ENCODE peak calls at places on chromosomes 5 and 9, in seven cellular contexts. X is IMR-90, C is mesendoderm, T is trophoblast cell, H is H1, J is H9, N is mesenchymal stem cell. F is an unnamed sample.

GRCh38 chr5:174383196-174384178 is 338.0 kb downstream of the NSG2 start:
- DNase-seq in C (peak), J (no peak), N (peak), T (peak), H (no peak), X (peak), F (no peak)

GRCh38 chr5:151186538-151186937 is 29.0 kb upstream of the ANXA6 start:
- DNase-seq in T (no peak), C (no peak), J (no peak), X (no peak), H (no peak), N (no peak), F (no peak)

GRCh38 chr5:68547621-68548020 is 332.1 kb downstream of the PIK3R1 start:
- DNase-seq in X (peak), N (no peak), T (no peak), H (no peak), J (no peak), C (no peak), F (no peak)

GRCh38 chr5:157476699-157477408 is 16.8 kb downstream of the NIPAL4 start:
- DNase-seq in T (peak), H (no peak), J (peak), N (peak), X (peak), C (peak), F (peak)

GRCh38 chr5:170434953-170435605 is 45.9 kb upstream of the KCNMB1 start:
- DNase-seq in T (peak), X (peak), N (peak), C (peak), H (peak), J (peak), F (peak)

GRCh38 chr9:76438841-76439588 is 20.0 kb upstream of the GCNT1 start:
- DNase-seq in X (no peak), H (no peak), T (no peak), N (no peak), C (no peak), J (no peak), F (no peak)

GRCh38 chr9:103941104-103941503 is 153.0 kb upstream of the SMC2 start:
- DNase-seq in C (no peak), H (peak), J (peak), N (no peak), T (no peak), X (no peak), F (no peak)

GRCh38 chr9:133467101-133467500 is 7.3 kb downstream of the CACFD1 start:
- DNase-seq in C (peak), H (no peak), J (peak), N (no peak), X (no peak), T (no peak), F (no peak)

GRCh38 chr9:100408541-100409175 is 18.3 kb upstream of the MSANTD3 start:
- DNase-seq in C (no peak), N (no peak), T (no peak), H (peak), J (no peak), X (no peak), F (no peak)

GRCh38 chr5:66653380-66653779 is 57.2 kb downstream of the MAST4 start:
- DNase-seq in N (peak), C (peak), J (no peak), T (peak), X (peak), H (no peak), F (no peak)

GRCh38 chr5:5537426-5537825 is 114.9 kb downstream of the ICE1 start:
- DNase-seq in H (no peak), X (no peak), N (no peak), J (no peak), C (no peak), T (no peak), F (no peak)

GRCh38 chr9:134922066-134922931 is 4.6 kb upstream of the FCN1 start:
- DNase-seq in T (peak), J (no peak), X (no peak), N (no peak), C (no peak), H (no peak), F (no peak)

GRCh38 chr5:39224196-39224754 is 4.9 kb upstream of the FYB1 start:
- DNase-seq in X (peak), C (peak), T (peak), N (peak), H (no peak), J (no peak), F (no peak)

GRCh38 chr9:126790561-126790960 is 14.3 kb upstream of the ZBTB43 start:
- DNase-seq in H (no peak), C (no peak), T (peak), J (no peak), N (no peak), X (no peak), F (no peak)

GRCh38 chr9:34550016-34550680 is 27.4 kb upstream of the ENHO start:
- DNase-seq in J (no peak), T (no peak), C (no peak), N (no peak), X (no peak), H (peak), F (no peak)

GRCh38 chr5:172795401-172795977 is 24.5 kb upstream of the DUSP1 start:
- DNase-seq in H (no peak), X (peak), J (no peak), C (peak), T (peak), N (peak), F (no peak)

GRCh38 chr5:124652514-124652819 is 94.0 kb downstream of the ZNF608 start:
- DNase-seq in C (no peak), H (no peak), X (no peak), T (no peak), J (no peak), N (peak), F (no peak)

GRCh38 chr5:124651663-124652513 is 94.6 kb downstream of the ZNF608 start:
- DNase-seq in N (peak), T (peak), X (no peak), H (peak), J (peak), C (peak), F (peak)

GRCh38 chr5:124654418-124654817 is 92.0 kb downstream of the ZNF608 start:
- DNase-seq in N (no peak), C (no peak), X (no peak), H (no peak), T (no peak), J (no peak), F (no peak)

GRCh38 chr5:124650960-124651662 is 95.3 kb downstream of the ZNF608 start:
- DNase-seq in N (no peak), T (no peak), H (peak), J (no peak), C (no peak), X (peak), F (no peak)

DNA sequence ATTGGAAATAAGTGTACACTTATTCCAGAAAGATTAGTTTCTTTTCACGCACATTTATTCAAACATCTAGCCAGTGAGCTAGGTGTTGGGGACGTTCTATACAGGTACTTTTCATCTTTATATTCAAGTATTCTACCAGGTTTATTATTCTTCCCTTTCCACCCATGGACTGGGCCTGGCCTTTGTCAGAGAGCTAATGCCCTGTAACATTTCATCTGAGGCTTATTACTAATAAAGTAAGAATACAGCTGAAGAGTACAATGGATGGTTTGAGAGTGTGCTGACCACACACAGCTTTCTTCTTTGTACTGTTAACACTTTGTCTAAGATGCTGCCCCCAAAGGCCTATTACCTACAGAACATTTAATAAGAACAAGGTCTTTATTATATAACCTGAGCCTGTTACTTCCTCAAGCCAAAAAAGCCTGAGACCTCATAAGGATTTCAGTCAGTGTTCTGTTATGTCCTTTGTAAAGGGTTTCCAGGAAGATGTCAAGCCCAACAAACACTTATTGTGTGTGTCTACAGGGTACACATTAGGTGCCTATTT is 93.5 kb downstream of the ZNF608 start:
- DNase-seq in N (peak), X (no peak), C (no peak), T (no peak), J (no peak), H (no peak), F (no peak)
- H3K4me2 ChIP-seq in N (no peak), X (no peak), C (no peak), T (no peak), J (no peak), H (no peak), F (no peak)

GRCh38 chr5:79225441-79225840 is 10.5 kb upstream of the JMY start:
- DNase-seq in N (no peak), C (no peak), J (no peak), X (no peak), H (no peak), T (no peak), F (no peak)
- H3K4ac ChIP-seq in N (no peak), C (no peak), J (no peak), X (no peak), H (no peak), T (no peak), F (no peak)

GRCh38 chr5:133240425-133241091 is 188.7 kb downstream of the HSPA4 start:
- DNase-seq in T (peak), H (no peak), C (peak), J (no peak), N (peak), X (peak), F (no peak)
- H3K4me2 ChIP-seq in T (no peak), H (no peak), C (no peak), J (no peak), N (no peak), X (no peak), F (no peak)

DNA sequence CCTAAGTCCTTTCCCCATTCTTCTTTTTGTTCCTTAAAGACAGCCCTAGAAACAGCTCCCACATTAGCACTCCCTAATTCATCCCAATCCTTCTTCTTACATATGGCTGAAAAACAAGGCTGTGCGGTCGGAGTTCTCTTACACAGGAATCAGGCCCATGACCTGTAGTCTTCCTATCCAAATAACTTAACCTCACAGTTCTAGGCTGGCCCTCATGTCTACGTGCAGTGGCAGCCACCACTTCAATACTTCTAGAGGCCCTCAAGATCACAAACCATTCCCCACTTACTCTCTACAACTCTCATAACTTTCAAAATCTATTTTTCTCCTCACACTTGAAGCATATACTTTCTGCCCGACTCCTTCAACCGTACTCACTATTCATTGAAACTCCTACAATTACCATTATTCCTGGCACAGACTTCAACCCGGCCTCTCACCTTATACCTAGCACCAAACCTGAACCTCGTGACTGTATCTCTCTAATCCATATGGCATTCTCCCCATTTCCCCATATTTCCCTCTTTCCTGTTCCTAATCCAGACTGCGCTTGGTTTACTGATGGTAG is 59.3 kb downstream of the RAPGEF6 start:
- DNase-seq in C (no peak), T (no peak), J (no peak), N (no peak), H (no peak), X (no peak), F (no peak)
- H3K4ac ChIP-seq in C (no peak), T (no peak), J (no peak), N (no peak), H (no peak), X (no peak), F (no peak)

F was measured in neuronal stem cell.